ENCODE peak calls at places on chromosomes 2 and 18, in five cellular contexts. C is neural progenitor cell, O is right atrium auricular region, Y is Peyer's patch, G is upper lobe of right lung. V is an unnamed sample. For H3K4me1, the result is how much of the 10 kb centered on the place peaks cover.

GRCh38 chr2:175872716-175873115 is 129.4 kb downstream of the LNPK start:
- DNase-seq in Y (no peak), O (no peak), G (no peak), C (no peak), V (no peak)

GRCh38 chr2:96580771-96581170 is 44.2 kb downstream of the ARID5A start:
- DNase-seq in O (no peak), G (no peak), Y (no peak), C (peak), V (no peak)

GRCh38 chr18:28855524-28855923 is 678.6 kb upstream of the CDH2 start:
- DNase-seq in O (no peak), G (no peak), C (no peak), Y (no peak), V (no peak)

GRCh38 chr18:9825571-9826073 is 60.2 kb upstream of the TXNDC2 start:
- DNase-seq in C (no peak), O (no peak), Y (no peak), G (no peak), V (no peak)

GRCh38 chr2:173496746-173497145 is 142.1 kb downstream of the CDCA7 start:
- DNase-seq in G (no peak), O (no peak), Y (no peak), C (no peak), V (no peak)

GRCh38 chr2:234974501-234975385 is 22.9 kb downstream of the SH3BP4 start:
- DNase-seq in G (no peak), O (no peak), Y (no peak), C (peak), V (no peak)

GRCh38 chr2:165499131-165499530 is 29.6 kb downstream of the CSRNP3 start:
- DNase-seq in C (no peak), Y (no peak), O (no peak), G (no peak), V (no peak)

GRCh38 chr2:235009081-235009480 is 57.3 kb downstream of the SH3BP4 start:
- DNase-seq in G (no peak), O (no peak), C (no peak), Y (no peak), V (no peak)

GRCh38 chr2:73176881-73177644 is 25.3 kb upstream of the NOTO start:
- DNase-seq in Y (peak), G (peak), O (peak), C (peak), V (peak)

GRCh38 chr18:57440331-57441101 is 5.3 kb downstream of the ONECUT2 start:
- DNase-seq in G (no peak), O (no peak), Y (no peak), C (peak), V (no peak)

GRCh38 chr18:5422626-5423025 is 121.2 kb downstream of the EPB41L3 start:
- DNase-seq in G (no peak), Y (no peak), C (no peak), O (no peak), V (no peak)

GRCh38 chr2:9594361-9595063 is 36.3 kb downstream of the YWHAQ start:
- DNase-seq in G (no peak), O (no peak), Y (no peak), C (no peak), V (no peak)
- H3K27ac ChIP-seq in G (peak), O (peak), Y (peak), C (no peak), V (peak)

DNA sequence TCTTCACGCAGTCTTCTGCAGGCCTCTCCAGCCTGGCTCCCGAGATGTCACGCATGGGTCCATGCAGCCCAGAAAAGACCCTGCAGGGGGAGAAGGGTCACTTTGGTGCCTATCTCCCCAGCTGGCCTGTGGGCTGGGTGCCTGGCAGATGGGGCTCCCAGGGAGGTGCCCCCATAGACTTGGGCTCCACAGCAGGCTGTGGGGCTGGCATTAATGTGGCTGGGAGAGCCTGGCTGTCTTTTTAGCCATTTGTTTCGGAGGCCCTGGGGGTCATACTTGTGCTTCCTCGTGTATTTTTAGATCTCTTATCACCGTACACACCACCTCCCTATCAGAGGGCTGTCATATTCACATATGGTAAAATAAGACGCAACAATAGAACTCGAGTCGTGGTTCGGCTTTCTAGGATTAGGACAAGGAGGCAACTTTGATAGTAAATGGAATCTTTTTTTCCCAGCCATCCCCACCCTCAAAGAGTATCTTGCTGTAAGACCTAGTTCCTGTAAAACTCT is 74.5 kb downstream of the LRRFIP1 start:
- DNase-seq in O (no peak), G (no peak), Y (no peak), C (no peak), V (no peak)
- H3K4me1 ChIP-seq in O (half or more), G (half or more), Y (under half), C (under half), V (half or more)

GRCh38 chr2:241009601-241010530 is 11.4 kb downstream of the SNED1 start:
- DNase-seq in Y (peak), G (peak), O (peak), C (peak), V (peak)
- TF ChIP-seq CTCF in Y (no peak), G (no peak), O (no peak), C (no peak), V (peak)

DNA sequence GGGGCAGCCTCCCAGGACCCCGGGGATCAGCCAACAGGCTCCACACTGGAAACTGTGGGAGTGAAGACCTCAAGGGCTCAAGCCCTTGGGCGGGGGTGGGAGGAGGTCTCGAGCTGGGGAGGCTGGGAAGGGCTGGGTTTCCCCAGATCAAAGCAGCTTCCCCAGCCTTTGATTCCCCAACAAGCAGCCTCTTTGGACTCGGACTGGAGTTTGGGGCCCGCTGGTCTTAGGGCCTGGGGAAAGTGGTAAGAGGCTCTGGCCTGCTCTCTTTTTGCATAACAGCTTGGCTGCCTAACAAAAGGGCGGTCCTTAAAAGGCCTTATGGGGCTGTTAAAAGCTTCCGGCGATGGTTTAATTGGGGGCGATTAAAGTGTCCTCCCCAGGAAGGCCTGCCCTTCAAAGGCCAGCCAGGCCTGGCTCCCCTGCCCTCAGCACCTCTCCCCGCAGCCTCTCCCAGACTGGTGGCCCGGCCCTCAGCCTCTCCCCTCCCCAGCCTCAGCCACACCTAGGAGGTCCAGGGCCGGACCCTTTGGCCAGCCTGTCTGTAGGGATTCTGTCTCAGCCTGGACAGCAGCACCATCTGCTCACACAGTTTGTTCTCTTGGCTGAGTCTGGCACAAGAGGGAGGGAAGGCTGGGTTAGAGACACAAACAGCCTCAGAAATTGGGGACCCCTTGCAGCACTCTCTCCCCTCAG is 39.6 kb downstream of the ZFP36L2 start:
- DNase-seq in G (no peak), Y (peak), C (no peak), O (no peak), V (no peak)
- H3K27ac ChIP-seq in G (peak), Y (peak), C (no peak), O (no peak), V (peak)

DNA sequence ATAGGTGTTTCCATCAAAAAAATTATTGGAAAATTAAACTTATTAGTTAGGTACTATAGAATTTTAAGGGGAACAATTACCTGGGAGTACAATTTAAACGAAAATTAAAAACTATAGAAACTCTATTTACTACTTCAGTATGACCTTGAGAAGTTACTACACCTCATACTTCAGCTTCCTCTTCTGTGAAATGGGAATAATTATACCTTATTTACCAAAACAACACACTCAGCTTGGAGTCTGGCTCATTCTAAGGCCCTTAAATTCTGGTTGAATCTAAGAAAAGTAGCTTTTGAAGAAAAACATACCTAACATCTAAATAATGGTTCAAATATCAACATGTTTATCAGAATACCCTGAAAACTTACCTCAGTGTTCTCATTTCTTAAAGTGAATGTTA is 2.7 kb downstream of the NABP1 start:
- DNase-seq in O (no peak), G (no peak), Y (no peak), C (no peak), V (no peak)
- H3K4me1 ChIP-seq in O (under half), G (under half), Y (under half), C (under half), V (half or more)

DNA sequence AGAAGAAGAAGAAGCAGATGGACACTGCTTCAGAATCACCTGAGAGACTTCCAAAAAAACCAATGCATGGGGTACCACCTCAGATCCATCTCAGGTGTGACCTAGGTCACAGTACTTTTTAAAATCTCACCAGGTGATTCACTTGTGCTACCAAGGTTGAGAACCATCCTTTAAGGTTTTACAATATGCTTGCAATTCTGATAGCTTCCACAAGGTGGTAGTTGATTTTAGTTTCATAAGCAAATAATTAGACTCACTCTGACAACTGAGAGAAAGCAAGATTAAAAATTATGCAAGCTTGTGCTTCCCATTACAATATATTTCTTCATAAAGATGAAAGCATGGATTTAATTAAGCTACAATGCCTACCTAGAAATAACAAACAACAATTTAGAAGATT is 355.1 kb downstream of the EN1 start:
- DNase-seq in C (no peak), G (no peak), Y (no peak), O (no peak), V (no peak)
- TF ChIP-seq CTCF in C (peak), G (peak), Y (peak), O (no peak), V (no peak)